ENCODE peak calls at places on chromosome 20, in five cellular contexts. I, R, V, D and C are unnamed samples.

GRCh38 chr20:63235399-63235983 is at the start of gene BIRC7:
- DNase-seq in I (no peak), R (no peak), V (no peak), D (no peak), C (no peak)

GRCh38 chr20:1949306-1949705 is 44.6 kb downstream of the PDYN start:
- DNase-seq in I (no peak), R (no peak), V (no peak), D (no peak), C (no peak)

GRCh38 chr20:63096681-63097335 is 90.0 kb upstream of the BHLHE23 start:
- DNase-seq in I (no peak), R (no peak), V (peak), D (no peak), C (no peak)

GRCh38 chr20:25005220-25005619 is 12.7 kb upstream of the APMAP start:
- DNase-seq in I (no peak), R (peak), V (no peak), D (peak), C (no peak)

GRCh38 chr20:45251884-45252571 is 2.3 kb downstream of the SLPI start:
- DNase-seq in I (no peak), R (no peak), V (no peak), D (no peak), C (no peak)

GRCh38 chr20:46770330-46771194 is 61.1 kb downstream of the SLC2A10 start:
- DNase-seq in I (no peak), R (no peak), V (no peak), D (peak), C (no peak)

GRCh38 chr20:53943522-53944291 is 126.7 kb downstream of the BCAS1 start:
- DNase-seq in I (no peak), R (no peak), V (no peak), D (peak), C (peak)

GRCh38 chr20:9301129-9302072 is 213.0 kb upstream of the LAMP5 start:
- DNase-seq in I (no peak), R (peak), V (no peak), D (peak), C (peak)

GRCh38 chr20:15220778-15221565 is 883.6 kb upstream of the FLRT3 start:
- DNase-seq in I (no peak), R (no peak), V (no peak), D (no peak), C (peak)

GRCh38 chr20:49747707-49748524 is 34.2 kb upstream of the B4GALT5 start:
- DNase-seq in I (no peak), R (peak), V (peak), D (peak), C (peak)

GRCh38 chr20:39631557-39631956 is 669.4 kb downstream of the DHX35 start:
- DNase-seq in I (no peak), R (no peak), V (no peak), D (no peak), C (no peak)

GRCh38 chr20:63941282-63942060 is 14.7 kb downstream of the UCKL1 start:
- DNase-seq in I (no peak), R (no peak), V (peak), D (no peak), C (peak)

GRCh38 chr20:53760025-53760441 is 166.4 kb upstream of the ZNF217 start:
- DNase-seq in I (no peak), R (no peak), V (no peak), D (no peak), C (no peak)

GRCh38 chr20:38350879-38351775 is 4.8 kb downstream of the LBP start:
- DNase-seq in I (no peak), R (no peak), V (no peak), D (no peak), C (no peak)

GRCh38 chr20:32731882-32732266 is 11.4 kb downstream of the COMMD7 start:
- DNase-seq in I (no peak), R (no peak), V (no peak), D (no peak), C (no peak)

GRCh38 chr20:49400410-49400809 is 82.1 kb downstream of the KCNB1 start:
- DNase-seq in I (no peak), R (peak), V (no peak), D (peak), C (no peak)

GRCh38 chr20:57398901-57399535 is 7.8 kb downstream of the RBM38 start:
- DNase-seq in I (no peak), R (no peak), V (peak), D (no peak), C (no peak)

GRCh38 chr20:40880063-40880715 is 148.4 kb upstream of the TOP1 start:
- DNase-seq in I (no peak), R (no peak), V (no peak), D (no peak), C (no peak)

GRCh38 chr20:17841751-17842191 is 126.8 kb downstream of the SNX5 start:
- DNase-seq in I (no peak), R (peak), V (no peak), D (peak), C (no peak)

GRCh38 chr20:21291026-21291425 is 12.1 kb upstream of the XRN2 start:
- DNase-seq in I (peak), R (no peak), V (no peak), D (peak), C (no peak)